ENCODE peak calls at places on chromosomes 1 and 21, in five cellular contexts. One of them, this sample, is unnamed. For H3K4me1, the result is how much of the 10 kb centered on the place peaks cover.

GRCh38 chr1:93738926-93739325 is 57.3 kb upstream of the BCAR3 start:
- DNase-seq in osteoblast: no peak
- DNase-seq in neural progenitor cell: no peak
- DNase-seq in HepG2: no peak
- DNase-seq in psoas muscle: no peak
- DNase-seq in this sample: no peak

GRCh38 chr1:37472994-37473393 is 1.4 kb upstream of the ZC3H12A start:
- DNase-seq in osteoblast: peak
- DNase-seq in neural progenitor cell: no peak
- DNase-seq in HepG2: no peak
- DNase-seq in psoas muscle: no peak
- DNase-seq in this sample: no peak

GRCh38 chr1:45802343-45803298 is 791 bp upstream of the MAST2 start:
- DNase-seq in osteoblast: peak
- DNase-seq in neural progenitor cell: peak
- DNase-seq in HepG2: peak
- DNase-seq in psoas muscle: peak
- DNase-seq in this sample: peak

GRCh38 chr1:151196292-151196800 is 2.0 kb upstream of the PIP5K1A start:
- DNase-seq in osteoblast: no peak
- DNase-seq in neural progenitor cell: peak
- DNase-seq in HepG2: peak
- DNase-seq in psoas muscle: no peak
- DNase-seq in this sample: peak

GRCh38 chr1:67612690-67613322 is 72.2 kb upstream of the GADD45A start:
- DNase-seq in osteoblast: peak
- DNase-seq in neural progenitor cell: no peak
- DNase-seq in HepG2: no peak
- DNase-seq in psoas muscle: no peak
- DNase-seq in this sample: peak

GRCh38 chr1:241357366-241358305 is 631 bp upstream of the RGS7 start:
- DNase-seq in osteoblast: peak
- DNase-seq in neural progenitor cell: peak
- DNase-seq in HepG2: no peak
- DNase-seq in psoas muscle: no peak
- DNase-seq in this sample: no peak

GRCh38 chr1:63966016-63966415 is 192.2 kb downstream of the ROR1 start:
- DNase-seq in osteoblast: no peak
- DNase-seq in neural progenitor cell: no peak
- DNase-seq in HepG2: no peak
- DNase-seq in psoas muscle: no peak
- DNase-seq in this sample: no peak

GRCh38 chr1:156675715-156676311 is 1.4 kb downstream of the NES start:
- DNase-seq in osteoblast: peak
- DNase-seq in neural progenitor cell: peak
- DNase-seq in HepG2: no peak
- DNase-seq in psoas muscle: peak
- DNase-seq in this sample: no peak

GRCh38 chr21:35868869-35869223 is 191.5 kb downstream of the SETD4 start:
- DNase-seq in osteoblast: no peak
- DNase-seq in neural progenitor cell: no peak
- DNase-seq in HepG2: no peak
- DNase-seq in psoas muscle: no peak
- DNase-seq in this sample: no peak

GRCh38 chr1:189775343-189775742 is 702.3 kb downstream of the BRINP3 start:
- DNase-seq in osteoblast: peak
- DNase-seq in neural progenitor cell: no peak
- DNase-seq in HepG2: peak
- DNase-seq in psoas muscle: no peak
- DNase-seq in this sample: no peak

GRCh38 chr1:108560430-108561144 is 687 bp downstream of the EEIG2 start:
- DNase-seq in osteoblast: peak
- DNase-seq in neural progenitor cell: peak
- DNase-seq in HepG2: peak
- DNase-seq in psoas muscle: peak
- DNase-seq in this sample: peak

GRCh38 chr1:20472860-20473711 is 12.9 kb downstream of the CAMK2N1 start:
- DNase-seq in osteoblast: peak
- DNase-seq in neural progenitor cell: peak
- DNase-seq in HepG2: no peak
- DNase-seq in psoas muscle: peak
- DNase-seq in this sample: no peak

GRCh38 chr1:180178511-180179161 is 24.0 kb downstream of the QSOX1 start:
- DNase-seq in osteoblast: peak
- DNase-seq in neural progenitor cell: peak
- DNase-seq in HepG2: peak
- DNase-seq in psoas muscle: peak
- DNase-seq in this sample: peak

GRCh38 chr1:154182342-154183044 is 9.4 kb downstream of the TPM3 start:
- DNase-seq in osteoblast: peak
- DNase-seq in neural progenitor cell: peak
- DNase-seq in HepG2: peak
- DNase-seq in psoas muscle: peak
- DNase-seq in this sample: peak

GRCh38 chr1:30631700-30632099 is 91.7 kb downstream of the MATN1 start:
- DNase-seq in osteoblast: no peak
- DNase-seq in neural progenitor cell: no peak
- DNase-seq in HepG2: no peak
- DNase-seq in psoas muscle: no peak
- DNase-seq in this sample: peak

GRCh38 chr1:30629501-30629900 is 93.9 kb downstream of the MATN1 start:
- DNase-seq in osteoblast: peak
- DNase-seq in neural progenitor cell: no peak
- DNase-seq in HepG2: no peak
- DNase-seq in psoas muscle: no peak
- DNase-seq in this sample: no peak

GRCh38 chr1:30627994-30628393 is 95.4 kb downstream of the MATN1 start:
- DNase-seq in osteoblast: no peak
- DNase-seq in neural progenitor cell: no peak
- DNase-seq in HepG2: no peak
- DNase-seq in psoas muscle: no peak
- DNase-seq in this sample: peak

GRCh38 chr1:30623431-30623830 is 100.0 kb downstream of the MATN1 start:
- DNase-seq in osteoblast: no peak
- DNase-seq in neural progenitor cell: no peak
- DNase-seq in HepG2: no peak
- DNase-seq in psoas muscle: no peak
- DNase-seq in this sample: no peak

GRCh38 chr1:30627206-30627605 is 96.2 kb downstream of the MATN1 start:
- DNase-seq in osteoblast: no peak
- DNase-seq in neural progenitor cell: no peak
- DNase-seq in HepG2: no peak
- DNase-seq in psoas muscle: no peak
- DNase-seq in this sample: no peak
- H3K4me1 ChIP-seq in osteoblast: under half
- H3K4me1 ChIP-seq in neural progenitor cell: under half
- H3K4me1 ChIP-seq in HepG2: under half
- H3K4me1 ChIP-seq in psoas muscle: under half
- H3K4me1 ChIP-seq in this sample: under half

GRCh38 chr1:202214089-202214843 is 20.7 kb downstream of the LGR6 start:
- DNase-seq in osteoblast: no peak
- DNase-seq in neural progenitor cell: peak
- DNase-seq in HepG2: no peak
- DNase-seq in psoas muscle: no peak
- DNase-seq in this sample: no peak
- H3K4me3 ChIP-seq in osteoblast: no peak
- H3K4me3 ChIP-seq in neural progenitor cell: peak
- H3K4me3 ChIP-seq in HepG2: no peak
- H3K4me3 ChIP-seq in psoas muscle: peak
- H3K4me3 ChIP-seq in this sample: peak

GRCh38 chr1:111192643-111193519 is 7.6 kb downstream of the DENND2D start:
- DNase-seq in osteoblast: peak
- DNase-seq in neural progenitor cell: no peak
- DNase-seq in HepG2: no peak
- DNase-seq in psoas muscle: no peak
- DNase-seq in this sample: no peak

GRCh38 chr1:111192074-111192473 is 8.4 kb downstream of the DENND2D start:
- DNase-seq in osteoblast: no peak
- DNase-seq in neural progenitor cell: no peak
- DNase-seq in HepG2: no peak
- DNase-seq in psoas muscle: no peak
- DNase-seq in this sample: no peak

GRCh38 chr1:111196213-111196612 is 4.2 kb downstream of the DENND2D start:
- DNase-seq in osteoblast: peak
- DNase-seq in neural progenitor cell: no peak
- DNase-seq in HepG2: no peak
- DNase-seq in psoas muscle: no peak
- DNase-seq in this sample: no peak

GRCh38 chr1:111195002-111195684 is 5.3 kb downstream of the DENND2D start:
- DNase-seq in osteoblast: peak
- DNase-seq in neural progenitor cell: no peak
- DNase-seq in HepG2: peak
- DNase-seq in psoas muscle: no peak
- DNase-seq in this sample: no peak

DNA sequence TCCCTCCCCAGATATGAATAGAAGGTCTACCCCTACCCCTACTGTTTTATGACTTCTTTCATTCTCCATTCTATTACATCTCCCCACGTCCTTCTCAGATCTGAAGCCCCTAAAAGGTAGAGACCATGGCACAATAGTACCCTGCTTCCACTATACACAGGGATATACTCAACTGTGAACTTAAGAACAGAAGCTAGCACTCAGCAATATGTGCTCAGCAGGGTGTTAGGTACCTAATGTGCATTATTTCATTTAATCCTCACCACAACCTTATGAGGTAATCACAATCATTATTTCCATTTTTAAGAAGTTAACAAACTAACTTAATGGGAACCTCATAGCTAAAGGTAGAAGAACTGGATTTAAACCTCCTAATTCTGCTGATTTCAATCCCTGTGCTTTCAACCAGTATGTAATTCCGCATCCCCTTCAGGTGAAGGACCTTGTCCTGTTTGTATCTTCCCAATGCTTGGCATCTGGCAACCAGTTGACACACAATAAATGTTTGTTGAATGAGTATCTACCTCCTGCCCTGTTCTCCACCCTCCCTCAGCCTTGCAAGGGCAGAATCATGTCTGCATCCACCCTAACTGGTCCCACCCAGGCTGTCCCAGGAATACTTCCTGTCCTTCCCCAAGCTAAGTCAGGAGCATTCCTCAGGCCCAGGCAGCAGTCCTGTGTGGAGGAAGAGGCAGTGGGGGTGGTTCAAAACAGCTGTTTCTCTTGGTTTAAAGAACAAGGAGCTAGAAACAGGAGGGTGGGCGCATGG is 6.5 kb downstream of the DENND2D start:
- DNase-seq in osteoblast: no peak
- DNase-seq in neural progenitor cell: no peak
- DNase-seq in HepG2: no peak
- DNase-seq in psoas muscle: no peak
- DNase-seq in this sample: no peak
- H3K4me1 ChIP-seq in osteoblast: under half
- H3K4me1 ChIP-seq in neural progenitor cell: under half
- H3K4me1 ChIP-seq in HepG2: half or more
- H3K4me1 ChIP-seq in psoas muscle: under half
- H3K4me1 ChIP-seq in this sample: under half

GRCh38 chr21:45404726-45405270 is at the start of gene COL18A1:
- DNase-seq in osteoblast: peak
- DNase-seq in neural progenitor cell: peak
- DNase-seq in HepG2: no peak
- DNase-seq in psoas muscle: peak
- DNase-seq in this sample: peak
- H3K4me3 ChIP-seq in osteoblast: peak
- H3K4me3 ChIP-seq in neural progenitor cell: peak
- H3K4me3 ChIP-seq in HepG2: peak
- H3K4me3 ChIP-seq in psoas muscle: peak
- H3K4me3 ChIP-seq in this sample: peak